ENCODE peak calls at places on chromosomes 5 and 9, in six cellular contexts. One of them, this sample, is unnamed.

GRCh38 chr5:54390015-54390414 is 65.5 kb upstream of the HSPB3 start:
- DNase-seq in upper lobe of right lung: no peak
- DNase-seq in AG10803: peak; percentile 60
- DNase-seq in endothelial cell: no peak
- DNase-seq in left ventricle myocardium inferior: no peak
- DNase-seq in lung: no peak
- DNase-seq in this sample: peak; percentile 56

GRCh38 chr5:16600397-16600796 is 16.4 kb downstream of the RETREG1 start:
- DNase-seq in lung: peak; percentile 46
- DNase-seq in AG10803: no peak
- DNase-seq in endothelial cell: no peak
- DNase-seq in upper lobe of right lung: peak; percentile 84
- DNase-seq in left ventricle myocardium inferior: peak; percentile 73
- DNase-seq in this sample: no peak

GRCh38 chr9:104386425-104387069 is 117.5 kb upstream of the OR13F1 start:
- DNase-seq in lung: no peak
- DNase-seq in left ventricle myocardium inferior: no peak
- DNase-seq in endothelial cell: no peak
- DNase-seq in upper lobe of right lung: no peak
- DNase-seq in AG10803: peak; percentile 44
- DNase-seq in this sample: no peak

GRCh38 chr9:89743576-89744254 is 138.9 kb downstream of the GADD45G start:
- DNase-seq in AG10803: no peak
- DNase-seq in upper lobe of right lung: no peak
- DNase-seq in lung: no peak
- DNase-seq in endothelial cell: no peak
- DNase-seq in left ventricle myocardium inferior: no peak
- DNase-seq in this sample: no peak

GRCh38 chr9:125904155-125904841 is 157.1 kb downstream of the PBX3 start:
- DNase-seq in left ventricle myocardium inferior: no peak
- DNase-seq in lung: no peak
- DNase-seq in endothelial cell: no peak
- DNase-seq in AG10803: no peak
- DNase-seq in upper lobe of right lung: no peak
- DNase-seq in this sample: no peak

GRCh38 chr5:126464959-126465358 is 41.8 kb downstream of the GRAMD2B start:
- DNase-seq in lung: no peak
- DNase-seq in AG10803: no peak
- DNase-seq in left ventricle myocardium inferior: no peak
- DNase-seq in endothelial cell: no peak
- DNase-seq in upper lobe of right lung: no peak
- DNase-seq in this sample: no peak

GRCh38 chr9:129544766-129545165 is 76.1 kb downstream of the C9orf50 start:
- DNase-seq in upper lobe of right lung: no peak
- DNase-seq in endothelial cell: no peak
- DNase-seq in AG10803: peak; percentile 42
- DNase-seq in lung: no peak
- DNase-seq in left ventricle myocardium inferior: no peak
- DNase-seq in this sample: no peak

GRCh38 chr5:173051746-173052145 is 4.4 kb upstream of the CREBRF start:
- DNase-seq in endothelial cell: no peak
- DNase-seq in AG10803: peak; percentile 52
- DNase-seq in left ventricle myocardium inferior: no peak
- DNase-seq in upper lobe of right lung: no peak
- DNase-seq in lung: no peak
- DNase-seq in this sample: no peak

GRCh38 chr5:123665822-123666371 is 153.9 kb downstream of the CSNK1G3 start:
- DNase-seq in upper lobe of right lung: no peak
- DNase-seq in endothelial cell: no peak
- DNase-seq in lung: no peak
- DNase-seq in left ventricle myocardium inferior: no peak
- DNase-seq in AG10803: no peak
- DNase-seq in this sample: no peak

GRCh38 chr9:104912606-104913005 is 15.3 kb downstream of the ABCA1 start:
- DNase-seq in left ventricle myocardium inferior: no peak
- DNase-seq in endothelial cell: no peak
- DNase-seq in upper lobe of right lung: no peak
- DNase-seq in AG10803: no peak
- DNase-seq in lung: no peak
- DNase-seq in this sample: no peak

GRCh38 chr5:148920646-148921288 is 94.4 kb downstream of the ADRB2 start:
- DNase-seq in upper lobe of right lung: no peak
- DNase-seq in left ventricle myocardium inferior: no peak
- DNase-seq in lung: no peak
- DNase-seq in endothelial cell: no peak
- DNase-seq in AG10803: no peak
- DNase-seq in this sample: no peak

GRCh38 chr9:117800389-117800788 is 96.2 kb downstream of the TLR4 start:
- DNase-seq in left ventricle myocardium inferior: no peak
- DNase-seq in AG10803: no peak
- DNase-seq in lung: no peak
- DNase-seq in endothelial cell: no peak
- DNase-seq in upper lobe of right lung: no peak
- DNase-seq in this sample: no peak

GRCh38 chr5:132459983-132460834 is 30.4 kb downstream of the IRF1 start:
- DNase-seq in left ventricle myocardium inferior: peak; percentile 45
- DNase-seq in AG10803: no peak
- DNase-seq in endothelial cell: no peak
- DNase-seq in lung: peak; percentile 56
- DNase-seq in upper lobe of right lung: no peak
- DNase-seq in this sample: no peak

GRCh38 chr9:5563417-5563815 is 53.1 kb downstream of the PDCD1LG2 start:
- DNase-seq in upper lobe of right lung: no peak
- DNase-seq in lung: no peak
- DNase-seq in AG10803: no peak
- DNase-seq in endothelial cell: no peak
- DNase-seq in left ventricle myocardium inferior: no peak
- DNase-seq in this sample: no peak

GRCh38 chr5:127746756-127747155 is 43.6 kb downstream of the CCDC192 start:
- DNase-seq in endothelial cell: no peak
- DNase-seq in left ventricle myocardium inferior: no peak
- DNase-seq in lung: no peak
- DNase-seq in AG10803: peak; percentile 27
- DNase-seq in upper lobe of right lung: no peak
- DNase-seq in this sample: no peak

GRCh38 chr9:75027187-75028107 is 646 bp downstream of the CARNMT1 start:
- DNase-seq in AG10803: peak; percentile 33
- DNase-seq in endothelial cell: peak; percentile 53
- DNase-seq in lung: peak; percentile 68
- DNase-seq in left ventricle myocardium inferior: peak; percentile 59
- DNase-seq in upper lobe of right lung: peak; percentile 88
- DNase-seq in this sample: peak; percentile 71

GRCh38 chr9:91897201-91897600 is 52.8 kb downstream of the ROR2 start:
- DNase-seq in left ventricle myocardium inferior: no peak
- DNase-seq in endothelial cell: no peak
- DNase-seq in lung: no peak
- DNase-seq in upper lobe of right lung: no peak
- DNase-seq in AG10803: no peak
- DNase-seq in this sample: no peak

DNA sequence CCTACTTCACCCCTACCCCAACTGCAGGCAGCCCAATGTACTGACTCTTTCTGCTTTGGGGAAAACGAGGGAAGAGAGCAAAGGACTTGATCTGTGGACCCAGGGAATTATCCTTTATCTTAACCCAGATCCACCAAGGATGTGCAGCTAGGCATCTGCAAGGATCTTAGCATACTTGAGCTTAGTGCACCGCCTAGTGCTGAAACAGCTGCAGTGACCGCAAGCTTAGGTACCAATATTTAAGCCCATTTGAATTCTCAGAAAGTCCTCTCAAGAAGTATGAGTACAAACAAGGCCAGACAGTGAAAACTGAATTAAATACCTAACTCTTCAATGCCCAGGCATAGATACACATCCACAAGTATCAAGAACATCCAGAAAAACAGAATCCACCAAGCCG is 576.7 kb upstream of the ADAMTS16 start:
- DNase-seq in lung: no peak
- DNase-seq in endothelial cell: peak; percentile 15
- DNase-seq in AG10803: peak; percentile 17
- DNase-seq in upper lobe of right lung: no peak
- DNase-seq in left ventricle myocardium inferior: no peak
- DNase-seq in this sample: peak; percentile 57
- TF ChIP-seq CTCF in lung: no peak
- TF ChIP-seq CTCF in endothelial cell: no peak
- TF ChIP-seq CTCF in AG10803: peak; percentile 46
- TF ChIP-seq CTCF in upper lobe of right lung: no peak
- TF ChIP-seq CTCF in left ventricle myocardium inferior: no peak
- TF ChIP-seq CTCF in this sample: peak; percentile 55

DNA sequence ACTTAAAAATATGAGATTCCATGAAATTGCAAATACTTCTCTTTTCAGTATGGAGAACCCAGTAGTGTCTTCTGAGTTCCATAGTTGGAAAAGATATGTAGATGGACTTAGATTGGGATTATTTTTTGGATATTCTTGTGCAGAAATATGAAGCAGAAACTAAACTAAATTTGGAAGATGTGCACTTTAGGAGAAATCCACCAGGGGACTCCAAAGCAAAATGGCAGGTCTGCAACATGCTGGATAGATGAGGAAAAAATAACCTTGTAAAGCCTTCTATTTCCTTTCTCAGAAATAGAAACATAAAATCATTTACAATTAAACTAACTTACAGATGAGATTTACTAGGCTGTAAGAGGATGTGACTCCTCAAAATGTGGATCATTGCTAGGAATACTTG is 49.2 kb upstream of the MINAR2 start:
- DNase-seq in lung: no peak
- DNase-seq in upper lobe of right lung: no peak
- DNase-seq in AG10803: no peak
- DNase-seq in endothelial cell: no peak
- DNase-seq in left ventricle myocardium inferior: no peak
- DNase-seq in this sample: no peak
- TF ChIP-seq CTCF in lung: no peak
- TF ChIP-seq CTCF in upper lobe of right lung: no peak
- TF ChIP-seq CTCF in AG10803: no peak
- TF ChIP-seq CTCF in endothelial cell: peak; percentile 32
- TF ChIP-seq CTCF in left ventricle myocardium inferior: no peak
- TF ChIP-seq CTCF in this sample: peak; percentile 31

GRCh38 chr9:137163101-137163661 is 6.7 kb downstream of the LRRC26 start:
- DNase-seq in lung: no peak
- DNase-seq in left ventricle myocardium inferior: no peak
- DNase-seq in endothelial cell: no peak
- DNase-seq in AG10803: no peak
- DNase-seq in upper lobe of right lung: no peak
- DNase-seq in this sample: no peak

GRCh38 chr9:137160716-137161557 is 8.9 kb downstream of the LRRC26 start:
- DNase-seq in left ventricle myocardium inferior: no peak
- DNase-seq in endothelial cell: no peak
- DNase-seq in AG10803: no peak
- DNase-seq in upper lobe of right lung: no peak
- DNase-seq in lung: no peak
- DNase-seq in this sample: no peak

GRCh38 chr9:137163805-137164204 is 6.0 kb downstream of the LRRC26 start:
- DNase-seq in upper lobe of right lung: no peak
- DNase-seq in left ventricle myocardium inferior: no peak
- DNase-seq in AG10803: no peak
- DNase-seq in lung: no peak
- DNase-seq in endothelial cell: no peak
- DNase-seq in this sample: no peak

GRCh38 chr9:137161558-137162483 is 8.0 kb downstream of the LRRC26 start:
- DNase-seq in endothelial cell: no peak
- DNase-seq in lung: no peak
- DNase-seq in upper lobe of right lung: no peak
- DNase-seq in AG10803: no peak
- DNase-seq in left ventricle myocardium inferior: no peak
- DNase-seq in this sample: no peak

GRCh38 chr9:137162505-137163100 is 7.2 kb downstream of the LRRC26 start:
- DNase-seq in AG10803: no peak
- DNase-seq in upper lobe of right lung: no peak
- DNase-seq in endothelial cell: no peak
- DNase-seq in left ventricle myocardium inferior: no peak
- DNase-seq in lung: no peak
- DNase-seq in this sample: no peak
- TF ChIP-seq CTCF in AG10803: no peak
- TF ChIP-seq CTCF in upper lobe of right lung: no peak
- TF ChIP-seq CTCF in endothelial cell: no peak
- TF ChIP-seq CTCF in left ventricle myocardium inferior: peak; percentile 38
- TF ChIP-seq CTCF in lung: no peak
- TF ChIP-seq CTCF in this sample: no peak

DNA sequence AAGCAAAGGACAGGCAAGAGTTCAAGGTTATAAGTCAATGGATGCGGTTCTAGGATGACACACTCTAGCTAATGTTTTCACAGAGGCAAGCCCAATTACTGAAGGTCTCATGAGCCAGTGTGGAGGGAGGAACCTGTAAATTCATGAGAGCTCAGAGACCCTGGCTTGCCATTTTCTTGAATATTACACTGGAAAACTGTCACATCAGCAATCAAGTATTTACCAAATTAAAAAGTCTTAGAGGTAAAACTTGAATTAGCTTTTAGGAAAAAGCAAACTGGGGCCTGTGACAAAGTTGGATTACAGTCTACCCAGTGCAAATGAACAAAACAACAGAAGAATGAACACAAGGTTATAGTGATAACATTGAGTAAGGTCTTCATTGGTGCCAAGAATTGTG is 636.9 kb upstream of the TLE4 start:
- DNase-seq in lung: no peak
- DNase-seq in endothelial cell: no peak
- DNase-seq in AG10803: no peak
- DNase-seq in left ventricle myocardium inferior: no peak
- DNase-seq in upper lobe of right lung: no peak
- DNase-seq in this sample: no peak
- TF ChIP-seq CTCF in lung: no peak
- TF ChIP-seq CTCF in endothelial cell: no peak
- TF ChIP-seq CTCF in AG10803: no peak
- TF ChIP-seq CTCF in left ventricle myocardium inferior: no peak
- TF ChIP-seq CTCF in upper lobe of right lung: no peak
- TF ChIP-seq CTCF in this sample: no peak

DNA sequence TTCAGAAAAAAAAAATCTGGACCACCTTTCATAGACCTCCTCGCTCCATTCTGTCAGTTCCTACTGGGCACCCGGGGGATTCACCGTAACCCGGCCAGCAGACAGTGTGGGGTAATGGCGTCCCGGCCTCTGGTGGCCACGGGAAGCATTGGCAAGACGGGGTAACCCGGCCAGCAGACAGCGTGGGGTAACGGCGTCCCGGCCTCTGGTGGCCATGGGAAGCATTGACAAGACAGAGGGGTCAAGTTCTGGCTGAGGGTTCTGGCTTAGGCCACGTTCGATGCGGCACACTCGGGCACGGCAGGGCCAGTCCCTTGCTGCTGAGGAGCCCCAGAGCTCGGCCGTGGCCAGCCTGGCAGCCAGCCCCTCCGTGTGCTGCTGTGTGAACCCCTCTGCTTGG is 116.2 kb upstream of the RAPGEF1 start:
- DNase-seq in upper lobe of right lung: no peak
- DNase-seq in left ventricle myocardium inferior: no peak
- DNase-seq in AG10803: no peak
- DNase-seq in endothelial cell: peak; percentile 35
- DNase-seq in lung: no peak
- DNase-seq in this sample: no peak
- TF ChIP-seq CTCF in upper lobe of right lung: no peak
- TF ChIP-seq CTCF in left ventricle myocardium inferior: no peak
- TF ChIP-seq CTCF in AG10803: no peak
- TF ChIP-seq CTCF in endothelial cell: peak; percentile 48
- TF ChIP-seq CTCF in lung: no peak
- TF ChIP-seq CTCF in this sample: peak; percentile 27

GRCh38 chr5:133797167-133797566 is 171.3 kb downstream of the C5orf15 start:
- DNase-seq in AG10803: no peak
- DNase-seq in left ventricle myocardium inferior: no peak
- DNase-seq in lung: no peak
- DNase-seq in upper lobe of right lung: no peak
- DNase-seq in endothelial cell: no peak
- DNase-seq in this sample: no peak
- TF ChIP-seq CTCF in AG10803: no peak
- TF ChIP-seq CTCF in left ventricle myocardium inferior: no peak
- TF ChIP-seq CTCF in lung: no peak
- TF ChIP-seq CTCF in upper lobe of right lung: no peak
- TF ChIP-seq CTCF in endothelial cell: no peak
- TF ChIP-seq CTCF in this sample: no peak

This sample was measured in glutamatergic neuron.